ENCODE peak calls at places on chromosomes 6 and 20, in four cellular contexts. K, X, G and A are unnamed samples. For H3K9me3 and H3K4me1, the result is how much of the 10 kb centered on the place peaks cover.

GRCh38 chr20:1154224-1154623 is 30.6 kb downstream of the TMEM74B start:
- DNase-seq in G (no peak), X (no peak), K (no peak), A (no peak)

GRCh38 chr6:165861226-165861625 is 198.2 kb upstream of the PDE10A start:
- DNase-seq in G (no peak), K (no peak), X (no peak), A (no peak)

GRCh38 chr20:57985278-57985677 is 243.2 kb downstream of the ANKRD60 start:
- DNase-seq in G (no peak), K (peak), X (no peak), A (no peak)

GRCh38 chr6:151807513-151808330 is at the start of gene ESR1:
- DNase-seq in K (peak), X (peak), G (peak), A (peak)

GRCh38 chr6:53795702-53796450 is 1.1 kb downstream of the LRRC1 start:
- DNase-seq in K (peak), X (peak), G (peak), A (peak)

GRCh38 chr6:73131706-73132105 is 93.6 kb downstream of the KHDC1L start:
- DNase-seq in G (no peak), K (no peak), X (no peak), A (no peak)

GRCh38 chr20:20668639-20669038 is 43.8 kb downstream of the RALGAPA2 start:
- DNase-seq in X (no peak), G (no peak), K (no peak), A (no peak)

GRCh38 chr20:32560989-32561830 is 23.9 kb downstream of the NOL4L start:
- DNase-seq in K (no peak), G (no peak), X (no peak), A (no peak)

GRCh38 chr6:119533603-119534279 is 184.2 kb upstream of the MAN1A1 start:
- DNase-seq in K (no peak), G (no peak), X (no peak), A (no peak)

GRCh38 chr6:31597006-31597405 is 4.2 kb upstream of the NCR3 start:
- DNase-seq in X (peak), K (no peak), G (no peak), A (no peak)

GRCh38 chr6:134437376-134437775 is 119.5 kb upstream of the SGK1 start:
- DNase-seq in K (no peak), G (no peak), X (peak), A (no peak)

GRCh38 chr20:57158474-57158873 is 108.0 kb downstream of the BMP7 start:
- DNase-seq in X (no peak), G (no peak), K (no peak), A (no peak)

GRCh38 chr20:7361321-7361720 is 578.9 kb downstream of the HAO1 start:
- DNase-seq in X (no peak), K (no peak), G (no peak), A (no peak)
- H3K9me3 ChIP-seq in X (under half), K (under half), G (under half), A (under half)

GRCh38 chr6:36285797-36286196 is 15.9 kb downstream of the PNPLA1 start:
- DNase-seq in G (no peak), K (no peak), X (no peak), A (no peak)

GRCh38 chr6:36289281-36290018 is 19.6 kb downstream of the PNPLA1 start:
- DNase-seq in G (no peak), X (no peak), K (no peak), A (no peak)

GRCh38 chr6:36284359-36284758 is 14.5 kb downstream of the PNPLA1 start:
- DNase-seq in K (no peak), X (no peak), G (no peak), A (no peak)

GRCh38 chr6:36285187-36285612 is 15.3 kb downstream of the PNPLA1 start:
- DNase-seq in X (no peak), G (no peak), K (no peak), A (no peak)

DNA sequence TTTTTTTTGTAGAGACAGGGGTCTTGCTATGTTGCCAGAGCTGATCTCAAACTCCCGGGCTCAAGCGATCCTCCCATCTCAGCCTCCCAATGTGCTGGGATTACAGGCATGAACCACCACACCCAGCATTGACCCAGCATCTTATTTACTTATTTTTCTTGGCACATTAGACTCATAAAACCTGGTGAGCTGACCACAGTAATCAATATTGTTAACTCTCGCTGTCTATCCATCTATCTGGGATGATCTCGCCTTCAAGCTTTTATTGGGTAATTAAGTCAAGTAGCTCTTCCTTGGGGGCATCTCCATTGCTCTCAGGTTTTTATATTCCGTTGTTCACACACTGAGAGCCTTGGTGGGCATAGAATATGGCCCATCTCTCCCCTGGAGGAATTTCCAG is 17.0 kb downstream of the PNPLA1 start:
- DNase-seq in K (no peak), G (no peak), X (no peak), A (no peak)
- H3K4me1 ChIP-seq in K (under half), G (under half), X (under half), A (under half)

GRCh38 chr6:124970763-124971162 is 8.5 kb downstream of the RNF217 start:
- DNase-seq in X (no peak), G (no peak), K (no peak), A (no peak)
- H3K27ac ChIP-seq in X (no peak), G (no peak), K (no peak), A (no peak)

GRCh38 chr20:29296256-29297230 is 1960.9 kb upstream of the DEFB115 start:
- DNase-seq in X (no peak), K (no peak), G (no peak), A (no peak)

GRCh38 chr20:29297411-29298270 is 1959.8 kb upstream of the DEFB115 start:
- DNase-seq in K (no peak), X (no peak), G (no peak), A (no peak)

GRCh38 chr20:29298759-29299613 is 1958.5 kb upstream of the DEFB115 start:
- DNase-seq in X (no peak), K (no peak), G (no peak), A (no peak)

GRCh38 chr20:29299811-29300578 is 1957.5 kb upstream of the DEFB115 start:
- DNase-seq in X (no peak), G (no peak), K (no peak), A (no peak)

DNA sequence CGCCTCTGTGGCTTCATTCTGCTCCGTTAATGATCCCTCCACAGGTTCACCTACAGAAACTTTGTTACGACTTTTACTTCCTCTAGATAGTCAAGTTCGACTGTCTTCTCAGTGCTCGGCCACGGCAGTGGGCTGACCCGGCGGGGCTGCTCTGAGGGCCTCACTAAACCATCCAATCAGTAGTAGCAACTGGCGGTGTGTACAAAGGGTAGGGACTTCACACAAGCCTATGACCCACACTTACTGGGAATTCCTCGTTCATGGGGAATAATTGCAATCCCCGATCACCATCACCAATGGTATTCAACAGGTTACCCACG is 1959.2 kb upstream of the DEFB115 start:
- DNase-seq in G (no peak), K (no peak), X (no peak), A (no peak)
- H3K9me3 ChIP-seq in G (under half), K (under half), X (under half), A (under half)